ENCODE peak calls at places on chromosome 14, in seven cellular contexts. Z, N, V, T, O, L and A are unnamed samples.

GRCh38 chr14:63229330-63230059 is 25.3 kb downstream of the RHOJ start:
- DNase-seq in Z (no peak), N (no peak), V (no peak), T (no peak), O (no peak), L (no peak), A (no peak)

GRCh38 chr14:72599579-72600470 is 294.1 kb downstream of the DPF3 start:
- DNase-seq in Z (no peak), N (no peak), V (no peak), T (no peak), O (no peak), L (no peak), A (no peak)

GRCh38 chr14:22218729-22219128 is 370.3 kb downstream of the DAD1 start:
- DNase-seq in Z (no peak), N (no peak), V (no peak), T (no peak), O (no peak), L (no peak), A (no peak)

GRCh38 chr14:79658224-79658623 is 553.1 kb downstream of the DIO2 start:
- DNase-seq in Z (no peak), N (no peak), V (no peak), T (no peak), O (no peak), L (no peak), A (no peak)

GRCh38 chr14:31572955-31573354 is 11.8 kb downstream of the NUBPL start:
- DNase-seq in Z (no peak), N (no peak), V (no peak), T (no peak), O (no peak), L (no peak), A (no peak)

GRCh38 chr14:41350476-41350875 is 256.2 kb upstream of the LRFN5 start:
- DNase-seq in Z (no peak), N (no peak), V (no peak), T (no peak), O (no peak), L (no peak), A (no peak)

GRCh38 chr14:104105071-104105821 is 19.7 kb downstream of the ASPG start:
- DNase-seq in Z (no peak), N (no peak), V (no peak), T (no peak), O (no peak), L (no peak), A (no peak)

GRCh38 chr14:51873221-51873893 is 12.9 kb downstream of the GNG2 start:
- DNase-seq in Z (no peak), N (peak), V (no peak), T (no peak), O (no peak), L (no peak), A (no peak)

GRCh38 chr14:58109761-58110160 is 42.3 kb downstream of the ARMH4 start:
- DNase-seq in Z (no peak), N (no peak), V (no peak), T (no peak), O (no peak), L (no peak), A (no peak)

GRCh38 chr14:75205586-75205985 is 29.2 kb upstream of the TMED10 start:
- DNase-seq in Z (no peak), N (peak), V (no peak), T (no peak), O (no peak), L (no peak), A (no peak)

GRCh38 chr14:51869426-51870113 is 9.2 kb downstream of the GNG2 start:
- DNase-seq in Z (no peak), N (no peak), V (peak), T (no peak), O (no peak), L (no peak), A (no peak)

GRCh38 chr14:71130491-71131179 is 223.4 kb downstream of the PCNX1 start:
- DNase-seq in Z (no peak), N (peak), V (no peak), T (no peak), O (no peak), L (no peak), A (no peak)

GRCh38 chr14:74550071-74550470 is 56.5 kb downstream of the ISCA2 start:
- DNase-seq in Z (no peak), N (no peak), V (no peak), T (no peak), O (no peak), L (no peak), A (no peak)

GRCh38 chr14:65421201-65421981 is 8.9 kb downstream of the FUT8 start:
- DNase-seq in Z (no peak), N (peak), V (no peak), T (no peak), O (no peak), L (no peak), A (no peak)

GRCh38 chr14:35261774-35262173 is 30.4 kb upstream of the PSMA6 start:
- DNase-seq in Z (no peak), N (peak), V (no peak), T (no peak), O (no peak), L (no peak), A (no peak)

GRCh38 chr14:52873694-52874093 is 77.2 kb downstream of the FERMT2 start:
- DNase-seq in Z (no peak), N (peak), V (no peak), T (no peak), O (no peak), L (no peak), A (no peak)

GRCh38 chr14:22463763-22464173 is 125.3 kb downstream of the DAD1 start:
- DNase-seq in Z (no peak), N (no peak), V (no peak), T (no peak), O (no peak), L (no peak), A (no peak)

GRCh38 chr14:53401646-53402045 is 248.5 kb upstream of the DDHD1 start:
- DNase-seq in Z (no peak), N (peak), V (no peak), T (no peak), O (no peak), L (no peak), A (no peak)

GRCh38 chr14:35365130-35366047 is 39.2 kb downstream of the NFKBIA start:
- DNase-seq in Z (no peak), N (peak), V (peak), T (peak), O (no peak), L (no peak), A (no peak)

GRCh38 chr14:104788533-104788818 is 7.1 kb downstream of the AKT1 start:
- DNase-seq in Z (no peak), N (no peak), V (no peak), T (no peak), O (no peak), L (no peak), A (no peak)

GRCh38 chr14:68894123-68894522 is 85.0 kb downstream of the ACTN1 start:
- DNase-seq in Z (no peak), N (no peak), V (no peak), T (no peak), O (no peak), L (no peak), A (no peak)

GRCh38 chr14:71726639-71727085 is 205.6 kb upstream of the RGS6 start:
- DNase-seq in Z (no peak), N (no peak), V (no peak), T (no peak), O (no peak), L (no peak), A (no peak)

GRCh38 chr14:51085007-51085406 is 9.9 kb downstream of the TRIM9 start:
- DNase-seq in Z (no peak), N (no peak), V (no peak), T (no peak), O (no peak), L (no peak), A (no peak)

GRCh38 chr14:52268191-52269061 is 928 bp downstream of the PTGDR start:
- DNase-seq in Z (peak), N (no peak), V (no peak), T (no peak), O (no peak), L (no peak), A (no peak)

GRCh38 chr14:31992051-31992450 is 85.1 kb upstream of the ARHGAP5 start:
- DNase-seq in Z (no peak), N (peak), V (no peak), T (no peak), O (no peak), L (no peak), A (no peak)

GRCh38 chr14:64937176-64937820 is 5.2 kb downstream of the GPX2 start:
- DNase-seq in Z (no peak), N (no peak), V (no peak), T (no peak), O (no peak), L (no peak), A (no peak)

GRCh38 chr14:55274760-55275159 is 3.5 kb downstream of the FBXO34 start:
- DNase-seq in Z (no peak), N (peak), V (no peak), T (no peak), O (no peak), L (no peak), A (no peak)

GRCh38 chr14:32494566-32495434 is 165.7 kb downstream of the AKAP6 start:
- DNase-seq in Z (no peak), N (no peak), V (no peak), T (no peak), O (no peak), L (no peak), A (no peak)

GRCh38 chr14:36652542-36653201 is 9.0 kb upstream of the PAX9 start:
- DNase-seq in Z (no peak), N (no peak), V (no peak), T (no peak), O (no peak), L (no peak), A (no peak)

GRCh38 chr14:23895480-23895879 is 58.1 kb upstream of the DHRS4 start:
- DNase-seq in Z (no peak), N (no peak), V (no peak), T (no peak), O (no peak), L (no peak), A (no peak)

GRCh38 chr14:71497645-71498086 is 434.6 kb upstream of the RGS6 start:
- DNase-seq in Z (no peak), N (no peak), V (no peak), T (no peak), O (no peak), L (no peak), A (no peak)

GRCh38 chr14:46250113-46250703 is 401.4 kb downstream of the RPL10L start:
- DNase-seq in Z (no peak), N (peak), V (no peak), T (no peak), O (no peak), L (peak), A (no peak)

GRCh38 chr14:98249057-98249456 is 1022.9 kb downstream of the BCL11B start:
- DNase-seq in Z (no peak), N (no peak), V (no peak), T (no peak), O (no peak), L (no peak), A (no peak)

GRCh38 chr14:88815980-88816379 is 8.5 kb upstream of the TTC8 start:
- DNase-seq in Z (no peak), N (no peak), V (no peak), T (no peak), O (no peak), L (no peak), A (no peak)

GRCh38 chr14:34502826-34503225 is 36.7 kb downstream of the EAPP start:
- DNase-seq in Z (no peak), N (peak), V (no peak), T (no peak), O (no peak), L (no peak), A (no peak)

GRCh38 chr14:59632381-59632780 is 55.8 kb upstream of the CCDC175 start:
- DNase-seq in Z (peak), N (no peak), V (no peak), T (no peak), O (no peak), L (peak), A (peak)

GRCh38 chr14:78970677-78971076 is 800.5 kb downstream of the NRXN3 start:
- DNase-seq in Z (no peak), N (no peak), V (no peak), T (no peak), O (no peak), L (no peak), A (no peak)

GRCh38 chr14:94062344-94062904 is 18.6 kb downstream of the DDX24 start:
- DNase-seq in Z (no peak), N (no peak), V (no peak), T (no peak), O (no peak), L (no peak), A (no peak)

GRCh38 chr14:23307687-23308644 is 1.3 kb downstream of the BCL2L2 start:
- DNase-seq in Z (no peak), N (no peak), V (no peak), T (no peak), O (no peak), L (no peak), A (no peak)

GRCh38 chr14:98548071-98548686 is 723.8 kb downstream of the BCL11B start:
- DNase-seq in Z (no peak), N (no peak), V (peak), T (no peak), O (no peak), L (no peak), A (no peak)